ENCODE peak calls at places on chromosomes 1 and 21, in six cellular contexts. T, Q, U, R, I and O are unnamed samples.

GRCh38 chr1:19427087-19427781 is 58.1 kb downstream of the CAPZB start:
- DNase-seq in I (no peak), U (no peak), T (peak; percentile 52), R (no peak), Q (no peak), O (no peak)

GRCh38 chr1:2525896-2526823 is at the start of gene PANK4:
- DNase-seq in R (peak; percentile 95), I (peak; percentile 84), U (peak; percentile 91), Q (peak; percentile 99), T (peak; percentile 92), O (peak; percentile 98)

GRCh38 chr1:206464456-206464964 is 5.8 kb upstream of the IKBKE start:
- DNase-seq in U (no peak), I (peak; percentile 41), R (no peak), Q (no peak), T (no peak), O (peak; percentile 14)

GRCh38 chr1:81312272-81312754 is 488.4 kb upstream of the ADGRL2 start:
- DNase-seq in T (no peak), I (no peak), R (no peak), U (no peak), Q (no peak), O (no peak)

GRCh38 chr1:175193339-175193950 is 869 bp upstream of the KIAA0040 start:
- DNase-seq in T (no peak), U (no peak), R (no peak), Q (peak; percentile 80), I (peak; percentile 4), O (no peak)

GRCh38 chr21:30227128-30227527 is 11.2 kb upstream of the CLDN8 start:
- DNase-seq in R (no peak), T (no peak), U (no peak), I (no peak), Q (no peak), O (no peak)

GRCh38 chr21:16377120-16377658 is 647.4 kb downstream of the USP25 start:
- DNase-seq in I (no peak), R (no peak), U (no peak), T (no peak), Q (no peak), O (no peak)

GRCh38 chr1:225442156-225442555 is 14.3 kb upstream of the LBR start:
- DNase-seq in R (peak; percentile 26), I (no peak), Q (no peak), U (no peak), T (no peak), O (no peak)

GRCh38 chr1:172898866-172899265 is 151.9 kb downstream of the TNFSF18 start:
- DNase-seq in I (no peak), T (no peak), U (no peak), R (no peak), Q (no peak), O (no peak)

GRCh38 chr1:15005116-15005515 is 148.4 kb upstream of the TMEM51 start:
- DNase-seq in Q (no peak), R (no peak), I (no peak), U (no peak), T (no peak), O (no peak)

GRCh38 chr1:229407206-229408026 is 26.5 kb downstream of the ACTA1 start:
- DNase-seq in U (no peak), T (no peak), R (no peak), Q (no peak), I (no peak), O (no peak)

GRCh38 chr1:94269921-94270320 is 32.5 kb upstream of the ARHGAP29 start:
- DNase-seq in T (no peak), I (no peak), U (no peak), Q (no peak), R (no peak), O (no peak)

GRCh38 chr1:180644526-180645206 is 12.8 kb downstream of the XPR1 start:
- DNase-seq in R (no peak), Q (no peak), T (no peak), I (no peak), U (no peak), O (no peak)

GRCh38 chr1:98979463-98979862 is 25.2 kb downstream of the PLPPR5 start:
- DNase-seq in I (no peak), T (no peak), Q (no peak), R (no peak), U (no peak), O (no peak)

GRCh38 chr1:19341201-19342076 is 29.3 kb downstream of the SLC66A1 start:
- DNase-seq in U (no peak), T (peak; percentile 80), I (peak; percentile 72), R (peak; percentile 88), Q (no peak), O (peak; percentile 89)

GRCh38 chr1:184632415-184633175 is 122.1 kb downstream of the EDEM3 start:
- DNase-seq in Q (no peak), T (no peak), I (no peak), U (peak; percentile 80), R (no peak), O (no peak)

GRCh38 chr1:62066713-62067112 is 127.9 kb upstream of the L1TD1 start:
- DNase-seq in I (no peak), R (no peak), T (no peak), Q (no peak), U (no peak), O (no peak)

GRCh38 chr1:153352523-153352922 is 3.9 kb upstream of the PGLYRP4 start:
- DNase-seq in I (peak; percentile 54), U (peak; percentile 45), R (peak; percentile 81), T (peak; percentile 66), Q (peak; percentile 91), O (peak; percentile 88)

GRCh38 chr1:229843627-229844238 is 217.7 kb downstream of the URB2 start:
- DNase-seq in T (peak; percentile 61), U (no peak), R (no peak), I (no peak), Q (no peak), O (no peak)

GRCh38 chr21:36075171-36075570 is 5.3 kb downstream of the CBR1 start:
- DNase-seq in T (no peak), U (no peak), Q (no peak), I (no peak), R (no peak), O (no peak)

GRCh38 chr1:180920702-180921101 is 8.0 kb downstream of the KIAA1614 start:
- DNase-seq in T (no peak), R (no peak), I (no peak), U (no peak), Q (no peak), O (no peak)

GRCh38 chr1:160830321-160831153 is 32.1 kb downstream of the CD244 start:
- DNase-seq in T (peak; percentile 84), U (peak; percentile 25), I (peak; percentile 35), R (no peak), Q (peak; percentile 86), O (peak; percentile 92)

GRCh38 chr1:145858238-145858936 is 494 bp downstream of the PIAS3 start:
- DNase-seq in U (peak; percentile 61), R (peak; percentile 85), Q (no peak), I (no peak), T (peak; percentile 75), O (peak; percentile 88)

GRCh38 chr1:171300401-171300800 is 13.6 kb upstream of the FMO4 start:
- DNase-seq in U (no peak), T (no peak), R (no peak), Q (no peak), I (no peak), O (no peak)

GRCh38 chr1:58583496-58583895 is 6.4 kb upstream of the TACSTD2 start:
- DNase-seq in R (no peak), Q (no peak), U (no peak), I (peak; percentile 50), T (no peak), O (no peak)

GRCh38 chr1:29789221-29789909 is 553.0 kb downstream of the PTPRU start:
- DNase-seq in U (no peak), T (no peak), Q (no peak), I (no peak), R (no peak), O (peak; percentile 38)

GRCh38 chr1:117630423-117630998 is 24.7 kb downstream of the TENT5C start:
- DNase-seq in U (no peak), I (no peak), T (no peak), Q (no peak), R (peak; percentile 49), O (peak; percentile 74)

GRCh38 chr1:5389101-5389885 is 602.9 kb downstream of the NPHP4 start:
- DNase-seq in I (no peak), U (no peak), Q (no peak), T (no peak), R (no peak), O (no peak)

GRCh38 chr1:94101613-94101940 is 19.4 kb downstream of the ABCA4 start:
- DNase-seq in I (no peak), R (no peak), Q (no peak), T (no peak), U (peak; percentile 30), O (no peak)

GRCh38 chr21:45306832-45307571 is 19.3 kb upstream of the POFUT2 start:
- DNase-seq in Q (no peak), T (peak; percentile 62), R (no peak), U (peak; percentile 57), I (no peak), O (peak; percentile 78)
- TF ChIP-seq POLR2A in Q (no peak), T (no peak), R (no peak), U (no peak), I (no peak), O (no peak)

GRCh38 chr1:204128964-204129896 is 22.6 kb downstream of the ETNK2 start:
- DNase-seq in U (peak; percentile 89), I (peak; percentile 66), T (peak; percentile 73), R (peak; percentile 89), Q (no peak), O (peak; percentile 91)
- TF ChIP-seq POLR2AphosphoS5 in U (peak; percentile 52), I (no peak), T (no peak), R (peak; percentile 66), Q (peak; percentile 52), O (peak; percentile 66)

DNA sequence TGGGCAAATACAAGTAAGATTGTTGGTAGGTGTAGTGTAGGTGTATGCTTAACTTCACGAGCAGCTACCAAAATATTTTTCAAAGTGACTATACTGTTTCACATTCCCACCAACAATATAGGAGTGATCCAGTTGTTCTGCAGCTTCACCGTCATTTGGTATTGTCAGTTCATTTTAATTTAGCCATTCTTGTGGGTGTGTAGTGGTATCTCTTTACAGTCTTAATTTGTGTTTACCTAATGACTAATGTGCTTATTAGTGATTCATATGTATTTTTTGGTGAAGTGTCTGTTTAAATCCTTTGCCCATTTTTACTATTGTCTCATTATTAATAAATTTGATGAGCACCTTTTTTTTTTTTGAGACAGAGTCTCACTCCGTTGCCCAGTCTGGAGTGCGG is 35.4 kb downstream of the RCSD1 start:
- DNase-seq in R (no peak), U (no peak), Q (no peak), I (no peak), T (no peak), O (no peak)
- H3K4me1 ChIP-seq in R (peaks cover 47% of the 10 kb centered on the region), U (peaks cover 3% of the 10 kb centered on the region), Q (peaks cover 74% of the 10 kb centered on the region), I (peaks cover 5% of the 10 kb centered on the region), T (peaks cover 34% of the 10 kb centered on the region), O (peaks cover 89% of the 10 kb centered on the region)

DNA sequence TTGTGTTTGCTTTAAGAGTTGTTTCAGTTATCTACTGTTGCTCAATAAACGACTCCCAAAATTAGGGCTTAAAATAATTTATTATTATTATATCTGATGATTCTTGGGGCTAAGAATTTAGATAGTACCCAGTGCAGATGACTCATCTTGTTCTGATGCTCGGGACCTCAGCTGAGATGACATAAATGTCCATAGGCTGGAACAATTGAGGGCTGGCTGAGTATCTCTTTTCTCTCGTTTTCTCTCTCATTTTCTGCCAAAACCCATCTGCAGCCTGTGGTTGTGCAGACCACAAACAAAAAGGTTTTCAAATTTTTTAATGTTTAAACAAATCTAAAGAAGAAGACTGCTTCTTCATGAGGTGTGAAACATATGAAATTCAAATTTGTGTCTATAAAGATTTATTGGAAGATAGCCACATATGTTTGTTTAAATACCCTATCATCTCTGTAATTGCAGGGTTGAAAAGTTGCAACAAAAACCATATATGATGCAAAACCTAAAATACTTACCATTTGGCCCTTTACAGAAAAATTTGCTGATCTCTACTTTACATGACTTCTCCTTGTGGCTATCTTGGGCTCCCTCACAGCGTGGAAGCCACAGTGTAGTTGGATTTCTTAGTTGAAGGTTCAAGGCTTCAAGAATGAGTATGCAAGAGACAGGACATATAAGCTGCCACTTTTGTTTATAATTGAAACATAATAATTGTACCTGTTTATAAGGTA is 14.8 kb upstream of the PTPRC start:
- DNase-seq in U (no peak), R (no peak), Q (no peak), T (no peak), I (no peak), O (no peak)
- TF ChIP-seq POLR2A in U (no peak), R (no peak), Q (no peak), T (no peak), I (no peak), O (no peak)